ENCODE peak calls at places on chromosomes 6 and 20, in six cellular contexts. E, C, U, Q, F and X are unnamed samples.

GRCh38 chr6:149454405-149454848 is 30.4 kb downstream of the ZC3H12D start:
- DNase-seq in E (peak), C (no peak), U (no peak), Q (no peak), F (no peak), X (no peak)

GRCh38 chr20:48384147-48384818 is 443.5 kb downstream of the PREX1 start:
- DNase-seq in E (peak), C (peak), U (peak), Q (no peak), F (peak), X (no peak)

GRCh38 chr6:50822078-50822476 is 3.4 kb downstream of the TFAP2B start:
- DNase-seq in E (no peak), C (no peak), U (no peak), Q (no peak), F (no peak), X (no peak)

GRCh38 chr20:48295966-48296421 is 510.7 kb upstream of the SULF2 start:
- DNase-seq in E (no peak), C (no peak), U (no peak), Q (no peak), F (no peak), X (no peak)

GRCh38 chr6:31416394-31417014 is 13.1 kb downstream of the MICA start:
- DNase-seq in E (no peak), C (no peak), U (peak), Q (no peak), F (no peak), X (no peak)

GRCh38 chr6:108453601-108454157 is 107.0 kb upstream of the FOXO3 start:
- DNase-seq in E (no peak), C (no peak), U (no peak), Q (no peak), F (no peak), X (no peak)

GRCh38 chr6:51868591-51869355 is 218.6 kb downstream of the PKHD1 start:
- DNase-seq in E (no peak), C (no peak), U (no peak), Q (no peak), F (no peak), X (no peak)

GRCh38 chr20:22453244-22454080 is 130.9 kb downstream of the FOXA2 start:
- DNase-seq in E (peak), C (peak), U (no peak), Q (no peak), F (peak), X (no peak)

GRCh38 chr6:38509713-38510112 is 130.0 kb downstream of the BTBD9 start:
- DNase-seq in E (no peak), C (no peak), U (no peak), Q (no peak), F (peak), X (no peak)

GRCh38 chr6:109081516-109081915 is 13.1 kb downstream of the SESN1 start:
- DNase-seq in E (no peak), C (no peak), U (no peak), Q (no peak), F (no peak), X (no peak)

GRCh38 chr6:42754759-42755158 is 8.9 kb upstream of the TBCC start:
- DNase-seq in E (no peak), C (no peak), U (no peak), Q (no peak), F (no peak), X (no peak)

GRCh38 chr6:106530026-106530425 is 99.3 kb downstream of the RTN4IP1 start:
- DNase-seq in E (no peak), C (no peak), U (no peak), Q (no peak), F (no peak), X (no peak)

GRCh38 chr6:71482742-71483141 is 194.1 kb downstream of the OGFRL1 start:
- DNase-seq in E (no peak), C (no peak), U (no peak), Q (no peak), F (no peak), X (no peak)

GRCh38 chr6:15621203-15622044 is 41.4 kb downstream of the DTNBP1 start:
- DNase-seq in E (peak), C (peak), U (no peak), Q (peak), F (no peak), X (no peak)

GRCh38 chr6:33785766-33786165 is 3.2 kb downstream of the LEMD2 start:
- DNase-seq in E (no peak), C (no peak), U (no peak), Q (no peak), F (no peak), X (no peak)

GRCh38 chr6:160042788-160043301 is 74.0 kb downstream of the IGF2R start:
- DNase-seq in E (no peak), C (no peak), U (no peak), Q (no peak), F (no peak), X (no peak)

GRCh38 chr20:46054606-46055005 is 25.6 kb downstream of the SLC12A5 start:
- DNase-seq in E (no peak), C (no peak), U (no peak), Q (no peak), F (no peak), X (no peak)

GRCh38 chr20:57573176-57573575 is 12.3 kb downstream of the PCK1 start:
- DNase-seq in E (no peak), C (no peak), U (no peak), Q (no peak), F (no peak), X (peak)

GRCh38 chr6:16205377-16206144 is 32.8 kb upstream of the GMPR start:
- DNase-seq in E (peak), C (no peak), U (no peak), Q (peak), F (no peak), X (no peak)

GRCh38 chr6:77620290-77620882 is 32.5 kb upstream of the MEI4 start:
- DNase-seq in E (peak), C (no peak), U (no peak), Q (no peak), F (peak), X (peak)
- TF ChIP-seq YY1 in E (no peak), C (no peak), U (no peak), Q (no peak), F (no peak), X (no peak)

DNA sequence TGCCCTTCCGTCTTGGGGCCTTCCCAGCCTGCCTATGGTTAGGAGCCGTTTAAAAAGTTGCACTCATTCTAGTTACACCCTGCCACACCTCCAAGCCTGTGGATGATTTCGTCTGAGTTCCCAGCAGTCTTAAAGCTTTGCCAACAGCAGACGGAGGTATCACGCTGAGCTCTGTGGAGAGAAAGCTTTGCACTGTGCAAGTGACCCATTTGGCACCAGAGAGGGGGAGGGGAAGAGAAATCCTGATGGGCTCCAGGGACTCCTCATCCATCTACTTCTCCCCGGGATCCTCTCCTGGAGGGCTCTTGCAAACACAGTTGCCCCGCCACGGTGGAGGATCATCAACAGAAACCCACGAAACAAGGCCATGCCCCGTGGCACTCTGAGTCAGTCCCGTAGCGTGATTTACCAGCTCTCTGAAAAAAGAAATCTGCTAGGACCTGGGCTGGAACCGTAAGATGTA is 98.8 kb upstream of the CITED2 start:
- DNase-seq in E (no peak), C (no peak), U (no peak), Q (no peak), F (no peak), X (no peak)
- H3K4me3 ChIP-seq in E (no peak), C (no peak), U (no peak), Q (no peak), F (no peak), X (no peak)

DNA sequence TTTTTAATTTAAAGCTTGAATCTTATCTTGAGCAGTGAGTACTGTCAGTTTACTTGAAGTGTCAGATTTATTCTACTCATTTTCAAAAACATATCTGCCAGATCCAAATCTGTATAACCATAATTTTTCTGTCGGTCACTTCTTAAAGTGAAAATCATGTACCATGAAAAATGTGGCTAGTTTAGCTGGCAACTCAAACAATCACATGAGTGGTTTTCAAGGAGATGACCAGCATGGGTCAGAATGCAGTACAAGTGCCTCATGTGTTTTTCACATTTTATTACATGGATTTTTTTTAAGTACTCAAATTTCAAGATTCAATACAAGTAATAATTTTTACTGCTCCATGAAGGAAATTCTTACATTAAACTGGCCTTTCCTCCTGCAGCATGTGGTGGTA is 11.0 kb upstream of the SAMD5 start:
- DNase-seq in E (no peak), C (no peak), U (no peak), Q (no peak), F (no peak), X (no peak)
- TF ChIP-seq YY1 in E (no peak), C (no peak), U (no peak), Q (no peak), F (no peak), X (no peak)

GRCh38 chr20:61804896-61805295 is 260.8 kb downstream of the TAF4 start:
- DNase-seq in E (no peak), C (no peak), U (no peak), Q (no peak), F (no peak), X (no peak)

GRCh38 chr20:61803903-61804804 is 261.5 kb downstream of the TAF4 start:
- DNase-seq in E (no peak), C (no peak), U (no peak), Q (peak), F (no peak), X (no peak)

GRCh38 chr20:61802721-61803311 is 262.9 kb downstream of the TAF4 start:
- DNase-seq in E (no peak), C (no peak), U (no peak), Q (no peak), F (no peak), X (no peak)

GRCh38 chr20:61801857-61802442 is 263.7 kb downstream of the TAF4 start:
- DNase-seq in E (no peak), C (no peak), U (no peak), Q (no peak), F (no peak), X (no peak)

DNA sequence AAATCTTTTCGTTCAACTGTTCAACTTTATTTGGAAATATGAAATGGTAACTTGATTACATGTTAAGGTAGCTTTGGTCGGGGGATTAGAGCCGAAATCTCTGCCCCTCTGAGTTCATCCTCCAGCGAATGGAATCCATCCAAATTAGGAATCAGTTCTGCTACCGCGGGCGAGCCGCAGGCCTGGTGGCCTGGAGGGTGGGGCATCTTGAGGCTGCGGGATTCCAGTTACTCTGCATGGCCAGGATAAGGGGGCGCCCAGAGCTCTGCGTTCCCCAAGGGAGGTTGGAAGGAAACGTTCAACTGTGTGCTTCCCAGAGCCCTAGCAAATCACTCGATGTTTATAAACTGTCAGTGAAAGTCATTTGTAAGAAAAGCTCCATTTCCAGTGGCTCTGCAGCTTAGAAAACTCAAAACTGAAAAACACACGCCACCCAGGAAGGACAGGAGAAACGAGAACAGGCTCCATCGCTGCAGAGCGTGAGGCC is 262.2 kb downstream of the TAF4 start:
- DNase-seq in E (no peak), C (no peak), U (no peak), Q (no peak), F (no peak), X (no peak)
- H3K4me3 ChIP-seq in E (no peak), C (no peak), U (no peak), Q (no peak), F (no peak), X (no peak)

DNA sequence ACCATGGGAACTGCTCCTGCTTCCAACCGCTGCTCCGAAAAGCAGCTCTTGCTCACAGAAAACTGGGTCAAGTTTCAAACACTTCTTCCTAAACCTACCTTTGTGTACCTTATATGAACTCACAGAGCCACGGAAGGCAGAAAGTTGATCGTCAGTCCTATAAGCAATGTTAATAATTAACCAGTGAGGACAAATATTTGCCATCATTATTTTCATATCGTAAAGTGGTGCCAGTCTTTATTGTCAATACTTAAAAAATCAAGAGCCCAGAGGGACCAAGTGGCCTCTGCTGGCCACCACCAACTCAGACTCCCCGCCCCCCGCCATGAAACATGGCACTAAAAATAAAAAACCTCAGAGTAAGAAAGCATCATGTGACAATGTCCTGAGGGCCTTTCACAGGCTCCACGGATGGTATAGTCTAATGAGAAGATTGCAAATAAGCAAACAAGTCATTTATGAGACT is 9.1 kb upstream of the PBOV1 start:
- DNase-seq in E (no peak), C (no peak), U (no peak), Q (no peak), F (no peak), X (no peak)
- TF ChIP-seq YY1 in E (no peak), C (no peak), U (no peak), Q (no peak), F (no peak), X (no peak)

DNA sequence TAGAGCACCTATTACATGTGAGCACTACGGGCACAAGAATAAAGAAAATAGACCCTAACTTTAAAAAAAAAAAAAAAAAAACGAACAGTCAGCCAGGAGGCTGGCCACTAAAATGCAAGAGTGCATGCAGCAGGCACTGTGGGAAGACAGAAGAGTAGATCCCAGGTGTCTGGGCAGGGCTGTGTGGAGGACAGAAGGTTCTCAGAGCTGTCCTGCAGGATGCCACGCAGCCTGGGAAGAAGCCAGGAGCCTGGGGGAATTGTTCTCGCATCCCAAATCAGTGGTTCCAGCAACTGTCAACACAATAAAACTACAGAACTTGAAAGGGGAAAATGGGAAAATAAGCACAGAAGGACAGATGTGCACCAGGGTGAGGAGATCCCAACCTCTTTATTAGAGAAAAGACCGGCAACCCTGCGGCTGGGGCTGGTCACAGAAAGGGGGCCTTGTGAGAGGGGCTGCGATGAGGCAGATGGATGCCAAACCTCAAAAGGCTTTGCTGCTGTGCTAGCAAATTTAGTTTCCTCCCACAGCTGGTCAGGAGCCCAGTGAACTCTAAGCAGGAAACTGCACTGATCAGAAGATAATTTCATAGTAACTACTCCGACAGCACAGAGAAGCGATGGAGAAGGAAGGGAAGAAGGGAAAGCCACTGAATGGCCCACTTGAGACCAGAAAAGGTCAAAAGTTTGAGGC is 30.9 kb downstream of the MAP3K5 start:
- DNase-seq in E (peak), C (no peak), U (no peak), Q (no peak), F (no peak), X (no peak)
- H3K4me3 ChIP-seq in E (no peak), C (no peak), U (no peak), Q (peak), F (no peak), X (no peak)

DNA sequence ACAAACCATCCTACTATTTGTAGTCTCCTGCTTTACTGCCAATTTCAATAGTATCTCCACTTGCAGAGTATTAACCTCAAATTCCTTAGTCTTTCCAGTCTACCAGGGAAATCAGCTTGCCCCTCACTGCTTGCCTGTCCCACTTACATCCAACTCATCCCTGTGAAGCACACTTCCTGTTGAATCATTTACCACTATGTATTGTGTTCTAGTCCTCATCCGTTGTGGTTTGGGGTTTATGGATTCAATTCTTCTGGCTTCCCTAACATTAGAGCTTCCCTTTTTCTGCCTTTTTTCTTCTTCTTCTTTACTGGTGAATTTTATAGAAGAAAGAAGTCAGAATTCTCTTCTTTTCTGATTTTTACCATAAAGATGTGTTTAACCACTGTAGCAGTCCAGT is 5.1 kb upstream of the TXLNB start:
- DNase-seq in E (no peak), C (no peak), U (no peak), Q (no peak), F (no peak), X (no peak)
- TF ChIP-seq YY1 in E (no peak), C (no peak), U (no peak), Q (no peak), F (no peak), X (no peak)